ENCODE peak calls at places on chromosomes 13 and 19, in ten cellular contexts. G is heart left ventricle, D is K562, C is fibroblast of lung, U is GM12864, B is omental fat pad, S is GM06990, J is heart right ventricle, F is astrocyte of the spinal cord, O is bronchial epithelial cell. Z is an unnamed sample.

GRCh38 chr19:10251792-10252694 is at the start of gene MRPL4:
- DNase-seq in F (peak), O (peak), D (peak), J (peak), B (peak), S (peak), C (peak), U (peak), G (peak), Z (peak)

GRCh38 chr19:6126335-6126974 is 9.0 kb upstream of the ACSBG2 start:
- DNase-seq in B (no peak), S (peak), J (no peak), O (peak), U (peak), D (peak), C (peak), G (no peak), F (peak), Z (no peak)

GRCh38 chr13:32495429-32495828 is 43.2 kb downstream of the N4BP2L2 start:
- DNase-seq in D (no peak), S (no peak), J (no peak), G (no peak), F (no peak), U (no peak), C (no peak), B (no peak), O (no peak), Z (no peak)

GRCh38 chr13:90068658-90069057 is 1278.8 kb upstream of the MIR17HG start:
- DNase-seq in S (no peak), U (no peak), B (no peak), G (no peak), F (no peak), J (no peak), D (no peak), O (no peak), C (no peak), Z (no peak)

GRCh38 chr19:34319230-34319585 is 45.8 kb upstream of the GPI start:
- DNase-seq in C (no peak), S (no peak), D (no peak), F (no peak), U (no peak), G (no peak), B (no peak), J (no peak), O (peak), Z (no peak)

GRCh38 chr13:36858285-36858684 is 39.3 kb downstream of the RFXAP start:
- DNase-seq in J (no peak), C (peak), O (peak), S (no peak), B (no peak), G (no peak), F (peak), U (peak), D (peak), Z (peak)

GRCh38 chr13:35700661-35701060 is 224.2 kb upstream of the MAB21L1 start:
- DNase-seq in B (no peak), F (peak), S (no peak), O (no peak), C (peak), D (no peak), G (no peak), J (no peak), U (no peak), Z (no peak)

GRCh38 chr13:88086577-88086976 is 415.4 kb downstream of the SLITRK5 start:
- DNase-seq in J (no peak), O (peak), S (no peak), B (no peak), F (peak), G (no peak), D (no peak), U (no peak), C (peak), Z (no peak)

GRCh38 chr13:49453465-49453864 is 9.4 kb downstream of the SETDB2 start:
- DNase-seq in O (no peak), F (no peak), U (no peak), C (no peak), G (no peak), D (no peak), J (no peak), S (no peak), B (no peak), Z (no peak)

GRCh38 chr13:109790951-109791605 is 4.7 kb upstream of the IRS2 start:
- DNase-seq in B (no peak), D (no peak), G (no peak), U (no peak), C (peak), F (peak), J (no peak), S (no peak), O (peak), Z (no peak)

GRCh38 chr19:14471436-14472187 is 3.5 kb downstream of the PTGER1 start:
- DNase-seq in C (no peak), J (no peak), B (no peak), U (no peak), S (no peak), O (no peak), F (no peak), D (no peak), G (no peak), Z (no peak)

GRCh38 chr13:92513672-92514071 is 712.9 kb upstream of the GPC6 start:
- DNase-seq in O (peak), C (peak), F (peak), U (no peak), J (no peak), D (no peak), S (no peak), B (no peak), G (no peak), Z (no peak)

GRCh38 chr19:6529351-6529750 is 1.5 kb upstream of the TNFSF9 start:
- DNase-seq in D (no peak), G (no peak), S (no peak), U (no peak), F (no peak), C (no peak), B (no peak), J (no peak), O (no peak), Z (no peak)

GRCh38 chr19:54364775-54365257 is at the start of gene LAIR1:
- DNase-seq in D (no peak), G (peak), B (no peak), J (peak), F (no peak), O (no peak), U (no peak), C (no peak), S (peak), Z (peak)

GRCh38 chr19:44891016-44891882 is at the start of gene TOMM40:
- DNase-seq in U (peak), J (no peak), S (no peak), D (peak), O (peak), B (peak), F (no peak), C (peak), G (peak), Z (peak)

GRCh38 chr13:34172048-34172447 is 354.1 kb downstream of the RFC3 start:
- DNase-seq in F (no peak), O (peak), S (no peak), B (no peak), C (no peak), U (no peak), D (no peak), G (no peak), J (no peak), Z (no peak)

GRCh38 chr19:6457958-6458694 is 1.5 kb downstream of the SLC25A23 start:
- DNase-seq in F (no peak), G (no peak), D (peak), J (no peak), U (no peak), O (no peak), B (no peak), C (no peak), S (peak), Z (no peak)

GRCh38 chr19:20351244-20351643 is 184.2 kb downstream of the ZNF486 start:
- DNase-seq in J (no peak), D (no peak), O (no peak), U (no peak), F (no peak), S (no peak), C (no peak), G (no peak), B (no peak), Z (no peak)

GRCh38 chr19:35000647-35001501 is 751 bp downstream of the GRAMD1A start:
- DNase-seq in G (no peak), D (peak), U (no peak), C (peak), J (peak), O (peak), F (peak), B (no peak), S (peak), Z (peak)

GRCh38 chr19:3132971-3133792 is 2.7 kb upstream of the GNA15 start:
- DNase-seq in C (peak), O (peak), D (peak), U (peak), G (no peak), B (no peak), F (peak), S (peak), J (peak), Z (no peak)

GRCh38 chr19:4066176-4066606 is 508 bp downstream of the ZBTB7A start:
- DNase-seq in D (no peak), U (no peak), J (peak), O (no peak), G (peak), S (no peak), F (no peak), B (no peak), C (no peak), Z (peak)

GRCh38 chr19:11379857-11380350 is 4.2 kb downstream of the EPOR start:
- DNase-seq in C (no peak), B (no peak), O (no peak), U (no peak), F (no peak), S (no peak), G (no peak), D (no peak), J (no peak), Z (no peak)

GRCh38 chr19:11382898-11383705 is 1.0 kb downstream of the EPOR start:
- DNase-seq in O (no peak), C (no peak), F (no peak), U (no peak), G (peak), D (peak), B (no peak), J (peak), S (peak), Z (peak)

GRCh38 chr19:11378319-11379189 is 4.1 kb downstream of the SWSAP1 start:
- DNase-seq in C (peak), D (peak), J (peak), F (peak), S (no peak), O (peak), B (no peak), G (peak), U (no peak), Z (peak)

GRCh38 chr19:11381535-11382369 is 2.4 kb downstream of the EPOR start:
- DNase-seq in G (peak), S (peak), F (peak), C (peak), D (no peak), O (peak), B (no peak), U (peak), J (peak), Z (peak)

GRCh38 chr19:11380653-11381534 is 3.2 kb downstream of the EPOR start:
- DNase-seq in J (peak), D (peak), F (peak), G (peak), B (peak), U (peak), C (peak), S (peak), O (peak), Z (peak)
- TF ChIP-seq CTCF in J (peak), D (no peak), F (peak), G (peak), B (peak), U (peak), C (peak), S (peak), O (peak), Z (peak)

GRCh38 chr19:45913874-45914830 is at the start of gene NANOS2:
- DNase-seq in U (no peak), F (no peak), S (no peak), C (no peak), B (no peak), D (peak), G (no peak), O (no peak), J (peak), Z (peak)
- TF ChIP-seq CTCF in U (no peak), F (peak), S (peak), C (no peak), B (no peak), D (peak), G (peak), O (no peak), J (no peak), Z (no peak)

GRCh38 chr19:16185123-16185924 is at the start of gene FAM32A:
- DNase-seq in D (peak), J (peak), C (peak), O (peak), G (peak), S (peak), B (peak), U (peak), F (peak), Z (peak)

GRCh38 chr19:16188521-16188920 is 3.3 kb downstream of the FAM32A start:
- DNase-seq in S (no peak), G (no peak), U (no peak), C (no peak), F (no peak), D (no peak), O (no peak), B (no peak), J (no peak), Z (no peak)

GRCh38 chr19:16184665-16185122 is 516 bp upstream of the FAM32A start:
- DNase-seq in S (no peak), B (no peak), D (no peak), G (no peak), U (no peak), O (no peak), F (no peak), C (no peak), J (no peak), Z (no peak)

GRCh38 chr19:16190198-16190597 is 5.0 kb downstream of the FAM32A start:
- DNase-seq in B (no peak), F (no peak), D (no peak), J (no peak), G (no peak), O (no peak), U (no peak), C (no peak), S (no peak), Z (no peak)

GRCh38 chr19:16185925-16186234 is 670 bp downstream of the FAM32A start:
- DNase-seq in O (no peak), S (no peak), D (no peak), F (no peak), U (no peak), B (no peak), G (no peak), C (peak), J (no peak), Z (no peak)
- TF ChIP-seq CTCF in O (peak), S (no peak), D (peak), F (peak), U (peak), B (no peak), G (peak), C (peak), J (peak), Z (no peak)

GRCh38 chr19:16026756-16027155 is 49.5 kb upstream of the TPM4 start:
- DNase-seq in B (no peak), C (no peak), D (no peak), F (no peak), G (no peak), U (no peak), J (no peak), O (no peak), S (no peak), Z (no peak)

GRCh38 chr19:16024266-16025107 is 51.8 kb upstream of the TPM4 start:
- DNase-seq in J (no peak), O (no peak), F (no peak), D (no peak), S (no peak), B (no peak), G (no peak), U (no peak), C (no peak), Z (no peak)

GRCh38 chr19:16026131-16026530 is 50.2 kb upstream of the TPM4 start:
- DNase-seq in F (no peak), C (no peak), O (no peak), B (no peak), D (no peak), S (no peak), G (no peak), U (no peak), J (no peak), Z (no peak)

GRCh38 chr19:16023558-16023915 is 52.8 kb upstream of the TPM4 start:
- DNase-seq in B (no peak), D (no peak), J (no peak), U (no peak), O (no peak), C (no peak), S (no peak), G (no peak), F (no peak), Z (no peak)

GRCh38 chr19:16025108-16026101 is 50.9 kb upstream of the TPM4 start:
- DNase-seq in D (peak), G (no peak), F (peak), J (no peak), B (no peak), O (peak), C (peak), U (no peak), S (no peak), Z (peak)
- TF ChIP-seq CTCF in D (peak), G (peak), F (peak), J (peak), B (no peak), O (peak), C (peak), U (peak), S (peak), Z (no peak)

DNA sequence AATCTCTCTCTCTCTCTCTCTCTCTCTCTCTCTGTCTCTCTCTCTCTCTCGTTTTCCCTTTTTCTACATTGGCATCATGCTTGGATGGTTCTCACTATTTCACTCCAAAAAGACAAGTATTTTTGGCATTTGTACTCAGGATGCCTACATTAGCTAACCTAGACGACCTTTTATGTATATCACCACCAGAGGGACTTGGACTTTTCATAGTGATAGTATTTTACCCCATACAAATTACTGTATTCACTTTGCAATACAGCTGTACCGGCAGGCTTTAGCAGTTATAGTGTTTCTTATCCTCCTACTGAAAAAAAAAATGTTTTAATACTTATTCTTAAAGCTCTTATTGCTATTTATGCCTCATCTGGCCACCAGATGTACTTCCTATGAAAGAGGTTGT is 687.2 kb upstream of the KLHL1 start:
- DNase-seq in D (no peak), U (no peak), O (no peak), S (no peak), G (no peak), F (no peak), J (no peak), C (no peak), B (no peak), Z (no peak)
- TF ChIP-seq CTCF in D (no peak), U (no peak), O (no peak), S (no peak), G (no peak), F (no peak), J (no peak), C (no peak), B (no peak), Z (no peak)

DNA sequence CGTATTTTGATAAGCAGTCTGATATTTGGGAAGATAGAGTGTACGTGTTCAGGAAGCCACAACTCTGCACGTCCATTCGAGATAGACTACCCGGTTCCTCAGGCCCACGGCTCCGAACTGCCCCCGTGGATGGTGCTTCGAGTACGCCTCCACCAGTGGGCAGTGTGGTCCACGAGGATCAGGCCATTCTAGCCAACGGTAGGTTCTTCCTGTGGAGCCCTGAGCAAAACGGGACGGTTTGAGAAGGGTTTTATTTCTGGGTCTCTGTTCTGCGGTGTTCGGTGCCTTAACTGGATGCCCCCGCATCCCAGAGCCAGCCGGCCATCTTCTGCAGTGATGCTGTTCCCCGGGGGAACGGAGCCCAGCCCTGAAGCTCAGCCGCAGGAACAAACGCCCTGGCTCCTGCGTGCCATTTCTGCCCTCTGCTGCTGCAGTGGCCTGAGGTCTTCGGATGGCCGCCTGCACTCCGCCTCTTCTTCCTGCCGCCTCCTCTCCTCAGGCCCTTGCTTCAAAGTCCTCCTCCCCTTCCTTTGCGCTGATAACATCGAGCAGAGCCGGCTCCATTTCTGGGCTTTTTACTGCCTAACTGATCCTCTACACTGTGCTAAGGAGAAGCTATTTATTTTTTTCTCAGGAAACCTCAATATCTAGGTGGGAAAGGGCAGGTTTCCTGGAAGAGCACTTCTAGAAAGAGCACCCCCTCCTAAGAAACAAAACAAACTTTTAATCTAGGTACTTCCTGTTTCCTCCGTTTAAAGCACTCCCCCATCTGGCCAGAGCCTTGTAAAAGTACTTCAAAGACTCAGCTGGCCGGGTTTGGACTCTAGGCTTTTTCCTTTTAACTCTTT is 36.2 kb upstream of the SLC46A3 start:
- DNase-seq in D (peak), O (no peak), B (no peak), G (peak), U (no peak), C (no peak), F (peak), S (peak), J (peak), Z (peak)
- TF ChIP-seq CTCF in D (peak), O (no peak), B (no peak), G (peak), U (no peak), C (no peak), F (no peak), S (peak), J (peak), Z (peak)